ENCODE peak calls at places on chromosomes 13 and 19, in eight cellular contexts. O is fibroblast of the aortic adventitia, K is breast epithelium, P is AG09309, M is endothelial cell, X is A549, Q is foreskin fibroblast, U is cardiac fibroblast. Y is an unnamed sample.

GRCh38 chr19:40528533-40529092 is 48.1 kb upstream of the SHKBP1 start:
- DNase-seq in Q (no peak), X (no peak), P (no peak), U (no peak), K (no peak), O (no peak), M (no peak), Y (no peak)

GRCh38 chr19:640606-641170 is 1.0 kb downstream of the FGF22 start:
- DNase-seq in X (no peak), K (no peak), O (no peak), P (no peak), Q (no peak), U (no peak), M (no peak), Y (no peak)

GRCh38 chr19:1019980-1020867 is 699 bp downstream of the TMEM259 start:
- DNase-seq in M (no peak), K (no peak), U (no peak), P (no peak), O (no peak), Q (no peak), X (no peak), Y (no peak)

GRCh38 chr13:101111894-101112293 is 304.4 kb downstream of the NALCN start:
- DNase-seq in P (no peak), Q (no peak), K (no peak), U (no peak), X (no peak), M (no peak), O (no peak), Y (no peak)

GRCh38 chr13:112073245-112074138 is 6.5 kb downstream of the SOX1 start:
- DNase-seq in M (no peak), U (no peak), K (no peak), P (no peak), X (no peak), O (no peak), Q (no peak), Y (no peak)

GRCh38 chr13:33279898-33280549 is 5.5 kb downstream of the STARD13 start:
- DNase-seq in M (no peak), Q (peak), P (no peak), K (peak), X (peak), U (peak), O (peak), Y (peak)

GRCh38 chr19:1155352-1156304 is 18.4 kb downstream of the SBNO2 start:
- DNase-seq in P (no peak), U (peak), O (peak), X (no peak), M (no peak), Q (peak), K (no peak), Y (no peak)

GRCh38 chr13:27973291-27973690 is 4.2 kb upstream of the CDX2 start:
- DNase-seq in X (no peak), P (no peak), U (no peak), K (no peak), M (no peak), O (no peak), Q (no peak), Y (no peak)

GRCh38 chr13:19805765-19806164 is 23.0 kb upstream of the PSPC1 start:
- DNase-seq in U (no peak), M (no peak), K (no peak), X (no peak), P (no peak), O (no peak), Q (no peak), Y (no peak)

GRCh38 chr19:32018014-32018413 is 327.4 kb upstream of the ZNF507 start:
- DNase-seq in M (no peak), O (no peak), K (peak), X (no peak), U (peak), Q (peak), P (no peak), Y (peak)

GRCh38 chr19:16867211-16867610 is 21.6 kb upstream of the F2RL3 start:
- DNase-seq in Q (no peak), P (no peak), K (no peak), M (no peak), U (no peak), X (no peak), O (no peak), Y (peak)

GRCh38 chr19:48221628-48222027 is 34.1 kb downstream of the CARD8 start:
- DNase-seq in Q (no peak), P (no peak), M (no peak), K (no peak), U (no peak), X (no peak), O (no peak), Y (no peak)

GRCh38 chr19:23460656-23461055 is 65.4 kb upstream of the ZNF91 start:
- DNase-seq in O (no peak), P (no peak), U (no peak), M (no peak), K (no peak), Q (no peak), X (no peak), Y (peak)

GRCh38 chr19:31449379-31449778 is 100.1 kb upstream of the TSHZ3 start:
- DNase-seq in K (no peak), O (no peak), X (no peak), P (no peak), Q (no peak), M (no peak), U (no peak), Y (no peak)

GRCh38 chr13:109945206-109945960 is 159.0 kb upstream of the IRS2 start:
- DNase-seq in M (no peak), Q (peak), K (no peak), X (no peak), P (peak), O (peak), U (peak), Y (peak)

GRCh38 chr13:36509369-36509768 is 77.1 kb downstream of the CCNA1 start:
- DNase-seq in O (no peak), X (no peak), P (no peak), M (peak), U (no peak), Q (no peak), K (no peak), Y (no peak)

GRCh38 chr13:78317030-78317429 is 286.3 kb downstream of the POU4F1 start:
- DNase-seq in P (no peak), K (no peak), U (peak), O (peak), X (no peak), M (no peak), Q (no peak), Y (peak)

GRCh38 chr19:8054169-8054568 is 1.6 kb downstream of the CCL25 start:
- DNase-seq in K (no peak), X (no peak), Q (no peak), U (no peak), P (no peak), M (no peak), O (no peak), Y (no peak)

GRCh38 chr13:34864650-34865049 is 77.4 kb upstream of the NBEA start:
- DNase-seq in K (no peak), P (no peak), X (no peak), Q (peak), M (no peak), U (no peak), O (no peak), Y (no peak)

GRCh38 chr19:5156231-5156986 is 184.2 kb downstream of the PTPRS start:
- DNase-seq in U (no peak), X (no peak), M (no peak), Q (peak), P (no peak), K (no peak), O (no peak), Y (no peak)

GRCh38 chr19:52735734-52736133 is 890 bp upstream of the ZNF611 start:
- DNase-seq in Q (peak), U (no peak), X (no peak), K (peak), O (peak), P (no peak), M (peak), Y (no peak)

GRCh38 chr13:109785141-109785891 is 1.1 kb downstream of the IRS2 start:
- DNase-seq in X (no peak), U (peak), P (no peak), K (peak), O (peak), M (peak), Q (peak), Y (no peak)

GRCh38 chr19:15252398-15253018 is 20.3 kb upstream of the EPHX3 start:
- DNase-seq in M (peak), Q (peak), U (peak), P (no peak), K (no peak), X (no peak), O (peak), Y (no peak)

GRCh38 chr19:45676851-45677263 is 8.8 kb downstream of the GIPR start:
- DNase-seq in X (no peak), P (no peak), U (no peak), M (no peak), K (peak), O (no peak), Q (no peak), Y (no peak)

GRCh38 chr13:102203718-102204117 is 198.1 kb downstream of the FGF14 start:
- DNase-seq in K (no peak), P (no peak), U (no peak), X (no peak), O (no peak), Q (no peak), M (no peak), Y (no peak)

GRCh38 chr19:16600824-16601223 is 27.2 kb downstream of the MED26 start:
- DNase-seq in X (no peak), O (no peak), U (no peak), M (no peak), K (no peak), P (no peak), Q (no peak), Y (no peak)

GRCh38 chr13:55347528-55347927 is 1793.2 kb upstream of the PRR20A start:
- DNase-seq in K (no peak), P (no peak), M (no peak), U (no peak), X (no peak), Q (no peak), O (no peak), Y (no peak)

GRCh38 chr19:18519962-18520847 is 1.7 kb downstream of the ELL start:
- DNase-seq in O (peak), K (peak), X (peak), Q (peak), M (peak), U (peak), P (no peak), Y (peak)

GRCh38 chr19:18523841-18524240 is 2.0 kb upstream of the ELL start:
- DNase-seq in X (no peak), K (no peak), M (no peak), U (no peak), O (no peak), Q (no peak), P (no peak), Y (no peak)

GRCh38 chr19:18520848-18521691 is 800 bp downstream of the ELL start:
- DNase-seq in Q (peak), U (no peak), O (no peak), P (no peak), M (peak), K (no peak), X (no peak), Y (no peak)

GRCh38 chr19:18521692-18522123 is at the start of gene ELL:
- DNase-seq in X (no peak), P (no peak), O (no peak), K (no peak), M (no peak), Q (no peak), U (no peak), Y (no peak)

GRCh38 chr19:18522124-18522861 is 423 bp upstream of the ELL start:
- DNase-seq in Q (peak), O (peak), P (peak), U (peak), K (peak), X (peak), M (peak), Y (peak)
- TF ChIP-seq CTCF in Q (no peak), O (peak), P (no peak), U (peak), K (no peak), X (no peak), M (no peak), Y (no peak)

DNA sequence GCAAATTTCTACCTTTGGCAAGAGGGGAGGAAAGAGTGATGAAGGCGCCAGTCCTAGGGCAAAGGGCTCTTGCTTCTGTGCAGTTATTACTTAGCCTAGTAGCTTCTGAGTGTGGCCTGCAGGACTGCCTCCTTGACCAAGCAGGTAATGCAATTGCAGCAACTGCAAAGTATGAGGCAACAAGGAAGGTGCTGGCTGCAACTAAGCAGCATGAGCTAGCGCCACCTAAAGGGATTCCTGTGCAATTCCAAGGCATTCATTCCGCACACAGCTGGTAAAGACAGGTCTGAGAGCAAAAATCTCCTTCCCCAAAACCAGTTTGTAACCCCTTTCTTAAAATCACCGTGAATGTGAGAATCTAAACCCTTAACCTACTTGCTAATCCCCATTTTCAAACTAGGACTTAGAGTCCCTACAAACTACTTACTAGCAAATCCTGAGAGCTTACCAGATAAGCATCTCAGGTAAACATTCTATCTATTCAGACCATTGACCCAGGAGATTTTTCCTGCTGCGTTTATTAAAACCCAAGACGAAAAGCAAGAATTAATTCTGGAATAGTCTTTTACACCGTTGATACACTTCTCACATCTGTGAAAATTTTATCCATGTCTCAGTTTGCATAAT is 62.9 kb downstream of the DCT start:
- DNase-seq in X (no peak), P (no peak), O (no peak), M (peak), Q (no peak), K (no peak), U (peak), Y (no peak)
- TF ChIP-seq CTCF in X (no peak), P (peak), O (peak), M (peak), Q (peak), K (no peak), U (peak), Y (peak)

GRCh38 chr19:19226204-19226603 is 14.4 kb downstream of the NCAN start:
- DNase-seq in X (no peak), P (no peak), U (no peak), Q (no peak), K (no peak), M (no peak), O (no peak), Y (no peak)

GRCh38 chr19:19223636-19224035 is 11.9 kb downstream of the NCAN start:
- DNase-seq in M (no peak), K (no peak), P (no peak), O (no peak), X (no peak), U (no peak), Q (no peak), Y (no peak)

GRCh38 chr19:19224150-19224851 is 12.5 kb downstream of the NCAN start:
- DNase-seq in K (no peak), O (no peak), Q (no peak), U (no peak), P (no peak), M (no peak), X (no peak), Y (no peak)

GRCh38 chr19:19226663-19227062 is 14.9 kb downstream of the NCAN start:
- DNase-seq in X (no peak), K (no peak), U (no peak), P (no peak), Q (no peak), M (no peak), O (no peak), Y (no peak)

DNA sequence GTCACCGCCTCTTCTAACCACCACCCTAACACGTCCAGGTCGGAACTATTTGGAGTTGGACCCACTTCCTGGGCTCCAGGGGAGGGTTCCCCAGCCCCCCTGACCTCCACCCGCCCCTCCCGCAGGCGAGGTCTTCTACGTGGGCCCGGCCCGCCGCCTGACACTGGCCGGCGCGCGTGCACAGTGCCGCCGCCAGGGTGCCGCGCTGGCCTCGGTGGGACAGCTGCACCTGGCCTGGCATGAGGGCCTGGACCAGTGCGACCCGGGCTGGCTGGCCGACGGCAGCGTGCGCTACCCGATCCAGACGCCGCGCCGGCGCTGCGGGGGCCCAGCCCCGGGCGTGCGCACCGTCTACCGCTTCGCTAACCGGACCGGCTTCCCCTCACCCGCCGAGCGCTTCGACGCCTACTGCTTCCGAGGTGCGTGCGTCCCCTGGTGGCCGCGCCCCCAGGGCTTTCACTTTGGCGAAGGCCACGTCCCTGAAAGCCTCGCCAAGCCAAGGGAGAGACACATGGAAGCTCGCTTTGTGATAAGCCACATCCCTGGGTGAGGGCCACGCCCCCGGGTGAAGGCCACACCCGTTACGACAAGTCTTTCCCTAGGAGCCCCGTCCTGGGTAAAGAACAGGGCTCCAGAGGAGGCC is 13.2 kb downstream of the NCAN start:
- DNase-seq in M (peak), P (peak), O (peak), Q (peak), K (peak), X (peak), U (peak), Y (peak)
- TF ChIP-seq CTCF in M (peak), P (peak), O (peak), Q (peak), K (peak), X (peak), U (peak), Y (peak)

GRCh38 chr13:48748681-48749080 is 95.0 kb downstream of the CYSLTR2 start:
- DNase-seq in M (no peak), P (no peak), O (no peak), U (no peak), Q (peak), X (no peak), K (no peak), Y (no peak)

GRCh38 chr13:48749144-48749543 is 95.4 kb downstream of the CYSLTR2 start:
- DNase-seq in U (peak), Q (peak), O (peak), P (no peak), X (no peak), M (no peak), K (no peak), Y (no peak)

GRCh38 chr13:48750588-48751383 is 97.1 kb downstream of the CYSLTR2 start:
- DNase-seq in X (no peak), M (no peak), K (no peak), U (peak), O (peak), Q (peak), P (no peak), Y (no peak)

GRCh38 chr13:48746816-48747215 is 93.1 kb downstream of the CYSLTR2 start:
- DNase-seq in K (no peak), M (no peak), P (no peak), X (no peak), U (peak), Q (no peak), O (peak), Y (no peak)

DNA sequence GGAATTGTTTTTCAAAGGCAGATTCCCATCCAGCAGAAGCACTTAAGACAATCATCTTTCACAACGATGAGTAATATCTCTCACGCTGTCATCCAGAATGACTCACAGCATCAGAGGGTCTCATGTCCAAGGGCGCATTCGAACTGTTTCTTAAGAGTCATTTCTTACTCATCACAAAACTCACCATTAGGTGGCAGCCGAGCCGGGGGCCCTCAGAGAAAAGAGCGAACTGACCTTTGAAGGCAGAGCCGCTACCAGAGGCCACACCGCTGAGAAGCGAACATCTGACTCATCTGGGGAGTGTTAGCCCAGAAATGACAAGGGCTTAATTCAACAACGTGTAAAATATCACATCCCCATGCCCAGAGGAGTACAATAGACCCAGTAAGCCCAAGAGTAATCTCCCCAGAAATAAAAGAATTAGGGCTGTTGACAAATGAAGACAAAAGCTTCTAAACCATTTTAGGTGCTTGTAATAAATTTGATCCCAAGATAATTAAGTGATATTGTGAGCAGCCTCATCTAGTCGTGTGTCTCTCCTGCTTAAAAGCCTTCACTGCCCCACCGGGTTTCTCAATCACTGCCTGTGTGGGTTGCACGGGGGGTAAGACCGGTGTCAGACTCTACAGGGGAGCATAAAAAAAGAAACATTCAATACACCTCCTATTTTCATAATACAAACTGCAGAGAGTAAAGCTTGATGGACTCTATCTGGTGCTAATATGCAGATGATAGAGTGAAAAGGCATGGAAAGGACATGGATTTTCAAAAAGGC is 96.2 kb downstream of the CYSLTR2 start:
- DNase-seq in K (no peak), O (peak), X (peak), P (peak), Q (peak), M (peak), U (peak), Y (peak)
- TF ChIP-seq CTCF in K (no peak), O (peak), X (peak), P (peak), Q (peak), M (no peak), U (peak), Y (peak)

DNA sequence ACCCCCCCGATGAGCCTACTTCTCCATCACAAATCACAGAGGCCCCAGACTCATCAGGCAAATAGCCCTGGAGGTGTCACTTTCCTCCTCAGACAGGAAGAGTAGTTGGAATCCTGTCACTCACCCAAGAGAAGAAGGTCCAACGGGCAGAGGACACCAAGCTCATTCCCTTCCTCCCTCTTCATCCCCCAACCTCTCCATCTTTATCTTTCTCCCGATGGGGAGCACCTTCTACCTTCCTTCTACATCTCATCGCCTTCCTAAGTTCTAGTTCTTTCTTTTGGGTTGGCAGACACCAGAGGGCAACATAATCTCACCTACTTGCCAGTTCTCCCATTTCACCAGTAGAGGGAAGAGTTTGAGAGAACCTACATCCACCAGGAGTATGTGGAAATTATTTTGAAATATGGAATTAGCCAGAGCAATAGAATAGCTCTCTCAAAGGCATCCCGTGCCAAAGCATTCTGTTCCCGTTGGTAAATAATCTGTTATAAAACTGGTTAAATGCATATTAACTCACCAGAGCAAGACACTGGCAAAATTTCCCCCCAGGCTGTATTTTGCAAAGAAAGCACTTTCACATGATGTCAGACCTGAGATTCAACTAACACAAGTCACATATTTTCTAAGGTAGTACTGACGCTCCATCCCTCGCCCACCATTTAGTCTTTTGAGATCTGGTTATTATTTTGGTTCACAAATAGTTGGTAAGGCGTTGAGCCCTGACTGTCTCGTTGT is 55.0 kb downstream of the ZIC5 start:
- DNase-seq in M (peak), P (peak), U (peak), K (no peak), Q (peak), O (peak), X (peak), Y (peak)
- TF ChIP-seq CTCF in M (peak), P (peak), U (peak), K (peak), Q (peak), O (peak), X (peak), Y (peak)